ENCODE peak calls at places on chromosomes 3 and 15, in seven cellular contexts. R is progenitor cell of endocrine pancreas, I is cardiac muscle cell, S is RWPE2, Q is GM06990, B is lower lobe of right lung, A is suprapubic skin. E is an unnamed sample.

GRCh38 chr3:196180346-196180745 is 30.9 kb downstream of the ZDHHC19 start:
- DNase-seq in S (no peak), B (peak), I (no peak), R (no peak), A (no peak), Q (no peak), E (peak)

GRCh38 chr3:12423918-12424634 is 60.2 kb upstream of the TSEN2 start:
- DNase-seq in R (no peak), I (peak), S (no peak), A (no peak), Q (no peak), B (no peak), E (no peak)

GRCh38 chr3:124829819-124830554 is 57.2 kb downstream of the ITGB5 start:
- DNase-seq in Q (no peak), I (no peak), B (no peak), S (no peak), R (no peak), A (no peak), E (no peak)

GRCh38 chr15:19973718-19974117 is 567.9 kb downstream of the GOLGA6L6 start:
- DNase-seq in R (no peak), I (no peak), B (no peak), S (no peak), A (no peak), Q (no peak), E (no peak)

GRCh38 chr15:27498700-27499099 is 527.7 kb downstream of the GABRG3 start:
- DNase-seq in B (no peak), R (no peak), S (no peak), I (no peak), Q (no peak), A (no peak), E (no peak)

GRCh38 chr15:35293353-35294130 is 208.4 kb upstream of the NANOGP8 start:
- DNase-seq in A (no peak), Q (no peak), R (no peak), I (no peak), S (no peak), B (no peak), E (no peak)

GRCh38 chr3:32157600-32158264 is 51.3 kb downstream of the GPD1L start:
- DNase-seq in B (no peak), A (no peak), S (no peak), R (no peak), Q (no peak), I (no peak), E (no peak)

GRCh38 chr3:10771486-10772225 is 44.4 kb upstream of the SLC6A11 start:
- DNase-seq in R (no peak), S (no peak), Q (no peak), A (no peak), B (no peak), I (no peak), E (no peak)

GRCh38 chr3:45021524-45021923 is 4.6 kb upstream of the CLEC3B start:
- DNase-seq in I (no peak), B (no peak), Q (no peak), S (no peak), R (no peak), A (no peak), E (no peak)

DNA sequence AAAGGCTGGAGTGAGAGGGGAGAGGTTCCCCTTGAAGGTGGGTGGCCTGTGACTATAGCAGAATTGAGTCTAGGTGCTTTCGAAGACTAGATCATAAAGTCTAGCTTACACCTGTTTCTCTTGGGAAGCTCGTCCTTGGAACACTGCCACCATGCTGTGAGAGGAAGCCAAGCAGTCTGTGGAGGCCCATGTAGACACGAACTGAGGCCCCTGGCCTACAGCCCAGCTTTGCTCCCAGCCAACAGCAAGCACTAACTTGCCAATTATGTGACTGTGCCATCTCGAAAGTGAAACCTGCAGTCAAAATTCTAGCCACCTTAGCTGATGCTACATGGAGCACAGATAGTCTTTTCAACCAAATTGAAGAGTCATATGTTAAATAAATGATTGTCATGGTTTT is 190.5 kb upstream of the NECTIN3 start:
- DNase-seq in Q (no peak), S (peak), I (peak), B (peak), A (peak), R (no peak), E (no peak)
- TF ChIP-seq CTCF in Q (peak), S (peak), I (peak), B (no peak), A (no peak), R (peak), E (peak)

GRCh38 chr15:41895491-41895890 is 1.6 kb upstream of the SPTBN5 start:
- DNase-seq in R (no peak), I (no peak), B (no peak), A (peak), S (peak), Q (no peak), E (no peak)

GRCh38 chr15:41893422-41894250 is at the start of gene SPTBN5:
- DNase-seq in A (peak), B (no peak), S (peak), I (no peak), Q (no peak), R (no peak), E (no peak)

GRCh38 chr15:41894251-41894790 is 468 bp upstream of the SPTBN5 start:
- DNase-seq in A (peak), R (no peak), Q (no peak), S (peak), I (no peak), B (no peak), E (no peak)

GRCh38 chr15:41895957-41896356 is 2.1 kb upstream of the SPTBN5 start:
- DNase-seq in B (no peak), S (no peak), A (no peak), R (no peak), I (no peak), Q (no peak), E (no peak)

GRCh38 chr15:41894791-41895463 is 1.1 kb upstream of the SPTBN5 start:
- DNase-seq in R (no peak), S (peak), A (peak), Q (peak), I (no peak), B (peak), E (no peak)
- TF ChIP-seq CTCF in R (no peak), S (peak), A (peak), Q (peak), I (peak), B (no peak), E (peak)

DNA sequence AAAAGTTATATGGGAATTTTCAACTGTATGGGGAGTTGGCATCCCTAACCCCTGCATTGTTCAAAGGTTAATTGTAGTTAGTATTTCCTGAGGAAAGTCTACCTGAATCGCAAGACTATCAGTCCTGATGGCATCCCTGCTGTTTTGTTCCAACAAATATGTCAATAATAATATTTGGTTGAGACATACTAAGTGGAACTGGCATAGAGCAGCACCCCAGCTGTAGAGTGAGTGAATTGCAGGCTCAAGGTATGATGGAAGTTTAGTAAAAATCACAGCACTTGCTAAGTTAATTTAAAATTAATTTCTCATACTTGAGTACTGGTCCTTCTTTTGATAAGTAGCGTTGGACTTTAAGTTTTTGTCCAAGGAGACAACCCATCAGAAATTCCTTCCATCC is 18.0 kb upstream of the COMMD2 start:
- DNase-seq in S (no peak), Q (no peak), R (no peak), I (no peak), A (no peak), B (no peak), E (no peak)
- TF ChIP-seq CTCF in S (no peak), Q (peak), R (no peak), I (no peak), A (no peak), B (no peak), E (peak)

GRCh38 chr15:100661161-100661560 is 58.8 kb downstream of the ASB7 start:
- DNase-seq in R (no peak), Q (no peak), S (no peak), A (no peak), I (no peak), B (no peak), E (no peak)

GRCh38 chr15:100663550-100664335 is 61.4 kb downstream of the ASB7 start:
- DNase-seq in R (no peak), B (no peak), A (no peak), S (no peak), Q (no peak), I (no peak), E (no peak)

GRCh38 chr15:100658895-100659294 is 56.5 kb downstream of the ASB7 start:
- DNase-seq in B (no peak), I (no peak), R (no peak), S (no peak), Q (no peak), A (no peak), E (no peak)

GRCh38 chr15:100665570-100665969 is 63.2 kb downstream of the ASB7 start:
- DNase-seq in A (no peak), I (no peak), R (no peak), Q (no peak), S (no peak), B (no peak), E (no peak)

DNA sequence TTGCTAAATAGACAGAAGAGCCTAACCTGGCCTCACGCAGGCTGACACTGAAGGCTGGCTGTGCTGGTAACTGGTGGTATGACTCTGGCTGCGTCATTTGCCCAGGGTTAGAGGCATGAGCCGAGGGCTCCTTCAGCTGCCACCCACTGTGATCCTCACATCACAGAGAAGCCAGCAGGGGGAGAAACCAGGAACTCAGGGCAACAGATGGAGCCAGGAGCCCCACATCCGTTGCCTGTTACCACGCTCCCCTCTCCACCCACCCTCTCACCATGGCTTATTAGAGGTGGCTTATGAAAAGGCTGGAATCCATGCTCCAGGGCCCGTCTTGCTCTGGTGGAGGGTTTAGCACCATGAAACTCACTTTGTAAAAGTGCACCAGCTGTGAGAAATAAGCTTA is 60.7 kb downstream of the ASB7 start:
- DNase-seq in B (no peak), A (no peak), R (no peak), Q (no peak), S (no peak), I (no peak), E (no peak)
- TF ChIP-seq CTCF in B (no peak), A (no peak), R (peak), Q (peak), S (peak), I (peak), E (peak)